ENCODE peak calls at places on chromosomes 7 and 10, in eight cellular contexts. N is A673; C is OCI-LY7; I is mesendoderm; T is uterus; K is CD8-positive, alpha-beta memory T cell; A is SK-N-SH; O is neuronal stem cell. Y is an unnamed sample.
A peak's percentile ranks its signal among the peaks of the same experiment; 100 is the strongest.

GRCh38 chr10:71999360-72000072 is 35.3 kb downstream of the CHST3 start:
- DNase-seq in C (no peak), T (peak; percentile 95), N (peak; percentile 37), O (no peak), A (peak; percentile 91), I (peak; percentile 59), K (no peak), Y (no peak)

GRCh38 chr10:50025627-50026026 is 37.4 kb downstream of the AGAP6 start:
- DNase-seq in N (no peak), K (no peak), A (no peak), O (no peak), I (no peak), C (no peak), T (no peak), Y (no peak)

GRCh38 chr7:127252380-127252718 is 392 bp downstream of the GRM8 start:
- DNase-seq in A (peak; percentile 74), K (no peak), N (no peak), T (no peak), I (no peak), C (no peak), O (peak; percentile 21), Y (no peak)

GRCh38 chr10:133261726-133262325 is 14.8 kb downstream of the ADAM8 start:
- DNase-seq in N (peak; percentile 65), K (peak; percentile 82), O (no peak), A (peak; percentile 98), T (peak; percentile 87), C (peak; percentile 84), I (peak; percentile 56), Y (peak; percentile 94)

GRCh38 chr7:104299323-104299722 is 29.1 kb upstream of the LHFPL3 start:
- DNase-seq in C (no peak), T (no peak), A (no peak), I (peak; percentile 34), K (no peak), N (peak; percentile 3), O (no peak), Y (no peak)

GRCh38 chr10:110474017-110474416 is 23.7 kb upstream of the DUSP5 start:
- DNase-seq in O (no peak), T (no peak), I (peak; percentile 33), A (no peak), C (no peak), K (no peak), N (no peak), Y (no peak)

GRCh38 chr7:27112960-27113949 is 10.8 kb upstream of the HOXA2 start:
- DNase-seq in N (no peak), A (peak; percentile 56), O (no peak), C (no peak), K (no peak), I (peak; percentile 78), T (peak; percentile 82), Y (peak; percentile 53)

GRCh38 chr10:76942556-76943416 is 694.8 kb downstream of the KCNMA1 start:
- DNase-seq in K (no peak), I (peak; percentile 7), O (no peak), C (no peak), N (no peak), A (peak; percentile 37), T (no peak), Y (no peak)

GRCh38 chr10:50361946-50362345 is 110.6 kb upstream of the ASAH2 start:
- DNase-seq in N (peak; percentile 27), O (no peak), C (peak; percentile 79), I (no peak), A (no peak), T (no peak), K (no peak), Y (no peak)

GRCh38 chr7:157464971-157465481 is 128.2 kb downstream of the DNAJB6 start:
- DNase-seq in C (no peak), A (no peak), I (no peak), T (no peak), O (no peak), N (no peak), K (no peak), Y (peak; percentile 38)

GRCh38 chr10:102540023-102540422 is 36.3 kb downstream of the SUFU start:
- DNase-seq in A (peak; percentile 39), N (peak; percentile 30), O (no peak), C (peak; percentile 26), K (no peak), T (no peak), I (no peak), Y (no peak)

GRCh38 chr10:70333268-70333667 is 49.2 kb downstream of the LRRC20 start:
- DNase-seq in K (no peak), C (no peak), A (no peak), N (no peak), I (no peak), T (no peak), O (no peak), Y (no peak)
- H3K4me1 ChIP-seq in K (peaks cover 17% of the 10 kb centered on the region), C (peaks cover 63% of the 10 kb centered on the region), A (peaks cover 39% of the 10 kb centered on the region), N (peaks cover 66% of the 10 kb centered on the region), I (no peaks in the 10 kb centered on the region), T (no peaks in the 10 kb centered on the region), O (no peaks in the 10 kb centered on the region), Y (peaks cover 25% of the 10 kb centered on the region)

GRCh38 chr7:73703649-73703984 is 15.9 kb downstream of the STX1A start:
- DNase-seq in C (no peak), K (no peak), A (no peak), T (no peak), O (no peak), N (no peak), I (no peak), Y (no peak)
- H3K4me3 ChIP-seq in C (no peak overlapping the region), K (no peak overlapping the region), A (no peak overlapping the region), T (no peak overlapping the region), O (no peak overlapping the region), N (peak overlapping the region; percentile 10), I (no peak overlapping the region), Y (peak overlapping the region; percentile 25)

DNA sequence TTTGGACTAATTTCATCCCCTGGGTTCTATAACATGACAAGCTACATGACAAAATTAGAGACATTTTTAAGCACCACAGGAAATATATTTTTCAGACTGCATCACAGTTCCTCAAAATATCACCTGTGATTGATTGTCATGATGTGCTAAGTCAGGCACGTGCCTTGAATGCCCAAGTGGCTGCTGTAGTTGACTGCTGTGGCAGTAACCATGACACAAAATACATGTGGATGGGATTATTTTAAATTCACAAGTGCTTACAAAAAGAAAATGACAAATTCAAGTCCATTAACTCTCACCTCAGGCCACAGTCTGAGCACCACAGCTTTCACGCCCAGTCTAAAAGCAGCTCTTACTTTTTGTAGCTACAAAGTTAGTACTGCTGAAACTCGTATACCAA is 45.5 kb downstream of the TNPO3 start:
- DNase-seq in I (no peak), A (no peak), C (peak; percentile 91), O (no peak), T (no peak), K (no peak), N (no peak), Y (no peak)
- H3K4me1 ChIP-seq in I (no peaks in the 10 kb centered on the region), A (no peaks in the 10 kb centered on the region), C (peaks cover 67% of the 10 kb centered on the region), O (no peaks in the 10 kb centered on the region), T (no peaks in the 10 kb centered on the region), K (no peaks in the 10 kb centered on the region), N (no peaks in the 10 kb centered on the region), Y (no peaks in the 10 kb centered on the region)

GRCh38 chr7:93179173-93179572 is 31.0 kb upstream of the SAMD9L start:
- DNase-seq in T (no peak), O (no peak), C (no peak), A (no peak), N (no peak), I (no peak), K (no peak), Y (no peak)
- H3K4me3 ChIP-seq in T (no peak overlapping the region), O (no peak overlapping the region), C (no peak overlapping the region), A (no peak overlapping the region), N (no peak overlapping the region), I (no peak overlapping the region), K (no peak overlapping the region), Y (no peak overlapping the region)

DNA sequence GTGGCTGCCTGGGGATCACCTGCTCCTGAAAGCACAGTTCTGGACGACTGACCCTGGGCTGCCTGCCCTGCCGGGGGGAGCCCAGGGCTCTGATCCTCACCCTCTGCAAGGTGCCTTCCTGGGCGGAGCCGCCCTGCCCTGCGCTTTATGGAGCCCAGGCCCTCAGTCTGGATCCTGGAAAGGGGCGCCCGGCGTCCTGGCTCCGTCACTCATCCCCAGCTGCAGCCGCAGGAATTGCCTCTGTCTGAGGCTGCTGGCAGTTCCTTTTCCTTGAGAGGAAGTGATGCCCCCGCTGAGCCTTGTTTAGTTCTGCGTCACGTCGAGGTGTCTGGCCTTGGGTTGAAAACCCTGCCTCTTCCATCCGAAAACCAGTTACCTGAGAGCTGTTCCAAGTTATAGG is 5.2 kb downstream of the MAFK start:
- DNase-seq in K (no peak), C (no peak), N (peak; percentile 64), T (peak; percentile 23), A (no peak), O (no peak), I (no peak), Y (no peak)
- H3K4me1 ChIP-seq in K (peaks cover 29% of the 10 kb centered on the region), C (peaks cover 24% of the 10 kb centered on the region), N (peaks cover 43% of the 10 kb centered on the region), T (peaks cover 24% of the 10 kb centered on the region), A (peaks cover 61% of the 10 kb centered on the region), O (peaks cover 65% of the 10 kb centered on the region), I (peaks cover 5% of the 10 kb centered on the region), Y (peaks cover 62% of the 10 kb centered on the region)

GRCh38 chr10:90675621-90676020 is 182.2 kb downstream of the HTR7 start:
- DNase-seq in A (no peak), I (no peak), N (no peak), O (no peak), K (no peak), T (no peak), C (no peak), Y (no peak)
- H3K4me3 ChIP-seq in A (no peak overlapping the region), I (no peak overlapping the region), N (no peak overlapping the region), O (no peak overlapping the region), K (no peak overlapping the region), T (no peak overlapping the region), C (no peak overlapping the region), Y (no peak overlapping the region)

GRCh38 chr10:59891919-59892318 is 14.4 kb downstream of the CCDC6 start:
- DNase-seq in N (no peak), C (no peak), A (no peak), K (no peak), T (no peak), I (no peak), O (no peak), Y (no peak)
- H3K4me1 ChIP-seq in N (no peaks in the 10 kb centered on the region), C (peaks cover 10% of the 10 kb centered on the region), A (peaks cover 30% of the 10 kb centered on the region), K (peaks cover 33% of the 10 kb centered on the region), T (peaks cover 28% of the 10 kb centered on the region), I (peaks cover 5% of the 10 kb centered on the region), O (no peaks in the 10 kb centered on the region), Y (peaks cover 69% of the 10 kb centered on the region)

Y was measured in lower lobe of right lung.